ENCODE peak calls at places on chromosome 14, in six cellular contexts. One of them, this sample, is unnamed.

GRCh38 chr14:100955201-100955600 is 51.7 kb upstream of the RTL1 start:
- DNase-seq in stimulated activated CD4-positive, alpha-beta T cell treated with anti-CD3 and anti-CD28 coated beads, Interleukin-4, amount 100 ng/mL, for 24 hours: no peak
- DNase-seq in WERI-Rb-1: no peak
- DNase-seq in NCI-H1092: no peak
- DNase-seq in colonic mucosa: no peak
- DNase-seq in activated T-helper 1 cell treated with Interleukin-2 at 50 U/mL for 16 hours: no peak
- DNase-seq in this sample: peak

GRCh38 chr14:101444116-101444515 is 117.2 kb upstream of the DIO3 start:
- DNase-seq in stimulated activated CD4-positive, alpha-beta T cell treated with anti-CD3 and anti-CD28 coated beads, Interleukin-4, amount 100 ng/mL, for 24 hours: no peak
- DNase-seq in WERI-Rb-1: no peak
- DNase-seq in NCI-H1092: no peak
- DNase-seq in colonic mucosa: no peak
- DNase-seq in activated T-helper 1 cell treated with Interleukin-2 at 50 U/mL for 16 hours: no peak
- DNase-seq in this sample: peak

GRCh38 chr14:73753043-73753886 is 39.1 kb upstream of the PNMA1 start:
- DNase-seq in stimulated activated CD4-positive, alpha-beta T cell treated with anti-CD3 and anti-CD28 coated beads, Interleukin-4, amount 100 ng/mL, for 24 hours: peak
- DNase-seq in WERI-Rb-1: no peak
- DNase-seq in NCI-H1092: no peak
- DNase-seq in colonic mucosa: peak
- DNase-seq in activated T-helper 1 cell treated with Interleukin-2 at 50 U/mL for 16 hours: no peak
- DNase-seq in this sample: no peak

GRCh38 chr14:22483863-22484593 is 105.0 kb downstream of the DAD1 start:
- DNase-seq in stimulated activated CD4-positive, alpha-beta T cell treated with anti-CD3 and anti-CD28 coated beads, Interleukin-4, amount 100 ng/mL, for 24 hours: no peak
- DNase-seq in WERI-Rb-1: no peak
- DNase-seq in NCI-H1092: no peak
- DNase-seq in colonic mucosa: no peak
- DNase-seq in activated T-helper 1 cell treated with Interleukin-2 at 50 U/mL for 16 hours: no peak
- DNase-seq in this sample: no peak

GRCh38 chr14:63134801-63135200 is 69.4 kb upstream of the RHOJ start:
- DNase-seq in stimulated activated CD4-positive, alpha-beta T cell treated with anti-CD3 and anti-CD28 coated beads, Interleukin-4, amount 100 ng/mL, for 24 hours: no peak
- DNase-seq in WERI-Rb-1: no peak
- DNase-seq in NCI-H1092: peak
- DNase-seq in colonic mucosa: no peak
- DNase-seq in activated T-helper 1 cell treated with Interleukin-2 at 50 U/mL for 16 hours: no peak
- DNase-seq in this sample: peak

GRCh38 chr14:63940387-63940786 is 87.6 kb downstream of the SYNE2 start:
- DNase-seq in stimulated activated CD4-positive, alpha-beta T cell treated with anti-CD3 and anti-CD28 coated beads, Interleukin-4, amount 100 ng/mL, for 24 hours: no peak
- DNase-seq in WERI-Rb-1: no peak
- DNase-seq in NCI-H1092: no peak
- DNase-seq in colonic mucosa: no peak
- DNase-seq in activated T-helper 1 cell treated with Interleukin-2 at 50 U/mL for 16 hours: no peak
- DNase-seq in this sample: no peak

GRCh38 chr14:104284636-104285482 is 146.5 kb downstream of the KIF26A start:
- DNase-seq in stimulated activated CD4-positive, alpha-beta T cell treated with anti-CD3 and anti-CD28 coated beads, Interleukin-4, amount 100 ng/mL, for 24 hours: no peak
- DNase-seq in WERI-Rb-1: peak
- DNase-seq in NCI-H1092: no peak
- DNase-seq in colonic mucosa: no peak
- DNase-seq in activated T-helper 1 cell treated with Interleukin-2 at 50 U/mL for 16 hours: no peak
- DNase-seq in this sample: no peak

GRCh38 chr14:95830386-95830785 is 46.2 kb upstream of the TUNAR start:
- DNase-seq in stimulated activated CD4-positive, alpha-beta T cell treated with anti-CD3 and anti-CD28 coated beads, Interleukin-4, amount 100 ng/mL, for 24 hours: no peak
- DNase-seq in WERI-Rb-1: no peak
- DNase-seq in NCI-H1092: no peak
- DNase-seq in colonic mucosa: no peak
- DNase-seq in activated T-helper 1 cell treated with Interleukin-2 at 50 U/mL for 16 hours: no peak
- DNase-seq in this sample: no peak

GRCh38 chr14:28831126-28831525 is 64.5 kb downstream of the FOXG1 start:
- DNase-seq in stimulated activated CD4-positive, alpha-beta T cell treated with anti-CD3 and anti-CD28 coated beads, Interleukin-4, amount 100 ng/mL, for 24 hours: no peak
- DNase-seq in WERI-Rb-1: peak
- DNase-seq in NCI-H1092: no peak
- DNase-seq in colonic mucosa: no peak
- DNase-seq in activated T-helper 1 cell treated with Interleukin-2 at 50 U/mL for 16 hours: no peak
- DNase-seq in this sample: no peak

GRCh38 chr14:100106260-100106659 is 41.0 kb downstream of the EVL start:
- DNase-seq in stimulated activated CD4-positive, alpha-beta T cell treated with anti-CD3 and anti-CD28 coated beads, Interleukin-4, amount 100 ng/mL, for 24 hours: peak
- DNase-seq in WERI-Rb-1: no peak
- DNase-seq in NCI-H1092: no peak
- DNase-seq in colonic mucosa: no peak
- DNase-seq in activated T-helper 1 cell treated with Interleukin-2 at 50 U/mL for 16 hours: peak
- DNase-seq in this sample: no peak

GRCh38 chr14:75283162-75283883 is 4.7 kb downstream of the FOS start:
- DNase-seq in stimulated activated CD4-positive, alpha-beta T cell treated with anti-CD3 and anti-CD28 coated beads, Interleukin-4, amount 100 ng/mL, for 24 hours: no peak
- DNase-seq in WERI-Rb-1: no peak
- DNase-seq in NCI-H1092: no peak
- DNase-seq in colonic mucosa: peak
- DNase-seq in activated T-helper 1 cell treated with Interleukin-2 at 50 U/mL for 16 hours: no peak
- DNase-seq in this sample: peak

GRCh38 chr14:100524233-100524932 is 62.8 kb downstream of the BEGAIN start:
- DNase-seq in stimulated activated CD4-positive, alpha-beta T cell treated with anti-CD3 and anti-CD28 coated beads, Interleukin-4, amount 100 ng/mL, for 24 hours: no peak
- DNase-seq in WERI-Rb-1: peak
- DNase-seq in NCI-H1092: no peak
- DNase-seq in colonic mucosa: peak
- DNase-seq in activated T-helper 1 cell treated with Interleukin-2 at 50 U/mL for 16 hours: no peak
- DNase-seq in this sample: no peak

GRCh38 chr14:54627325-54627717 is 60.4 kb downstream of the SAMD4A start:
- DNase-seq in stimulated activated CD4-positive, alpha-beta T cell treated with anti-CD3 and anti-CD28 coated beads, Interleukin-4, amount 100 ng/mL, for 24 hours: peak
- DNase-seq in WERI-Rb-1: no peak
- DNase-seq in NCI-H1092: no peak
- DNase-seq in colonic mucosa: no peak
- DNase-seq in activated T-helper 1 cell treated with Interleukin-2 at 50 U/mL for 16 hours: no peak
- DNase-seq in this sample: no peak